ENCODE peak calls at places on chromosomes 12 and 14, in nine cellular contexts. K, W, D, V, M, Z, O, U and F are unnamed samples.

GRCh38 chr14:94401083-94401482 is 12.7 kb upstream of the SERPINA1 start:
- DNase-seq in K (no peak), W (no peak), D (peak; percentile 51), V (peak; percentile 68), M (no peak), Z (no peak), O (no peak), U (no peak), F (no peak)

GRCh38 chr12:127108360-127109215 is 1158.4 kb upstream of the TMEM132C start:
- DNase-seq in K (peak; percentile 75), W (peak; percentile 27), D (peak; percentile 87), V (peak; percentile 42), M (no peak), Z (peak; percentile 66), O (peak; percentile 62), U (peak; percentile 35), F (peak; percentile 80)

GRCh38 chr12:22082190-22082701 is 36.2 kb downstream of the CMAS start:
- DNase-seq in K (peak; percentile 44), W (no peak), D (no peak), V (no peak), M (no peak), Z (no peak), O (no peak), U (no peak), F (peak; percentile 23)

GRCh38 chr12:110179291-110179690 is 55.1 kb downstream of the IFT81 start:
- DNase-seq in K (no peak), W (no peak), D (peak; percentile 50), V (peak; percentile 69), M (no peak), Z (peak; percentile 70), O (no peak), U (no peak), F (no peak)

GRCh38 chr12:109264095-109264942 is 44.8 kb downstream of the FOXN4 start:
- DNase-seq in K (peak; percentile 96), W (peak; percentile 87), D (peak; percentile 87), V (peak; percentile 41), M (no peak), Z (peak; percentile 70), O (peak; percentile 90), U (peak; percentile 77), F (peak; percentile 74)

GRCh38 chr14:31939934-31940333 is 137.2 kb upstream of the ARHGAP5 start:
- DNase-seq in K (no peak), W (no peak), D (no peak), V (no peak), M (no peak), Z (no peak), O (no peak), U (no peak), F (no peak)

GRCh38 chr14:68666206-68666730 is 126.6 kb downstream of the ZFP36L1 start:
- DNase-seq in K (no peak), W (no peak), D (no peak), V (peak; percentile 43), M (no peak), Z (peak; percentile 33), O (no peak), U (no peak), F (no peak)

GRCh38 chr12:107025691-107026090 is 38.7 kb upstream of the MTERF2 start:
- DNase-seq in K (no peak), W (no peak), D (peak; percentile 49), V (no peak), M (no peak), Z (no peak), O (no peak), U (no peak), F (no peak)

GRCh38 chr14:58787601-58788000 is 149.8 kb downstream of the DACT1 start:
- DNase-seq in K (no peak), W (no peak), D (no peak), V (no peak), M (no peak), Z (no peak), O (no peak), U (no peak), F (no peak)

GRCh38 chr14:87131879-87132278 is 861.1 kb downstream of the GALC start:
- DNase-seq in K (no peak), W (no peak), D (peak; percentile 46), V (peak; percentile 74), M (no peak), Z (no peak), O (no peak), U (no peak), F (no peak)

GRCh38 chr14:87149583-87150354 is 843.2 kb downstream of the GALC start:
- DNase-seq in K (peak; percentile 85), W (no peak), D (no peak), V (peak; percentile 77), M (no peak), Z (no peak), O (no peak), U (no peak), F (no peak)

GRCh38 chr12:68495666-68496065 is 115.0 kb upstream of the RAP1B start:
- DNase-seq in K (no peak), W (no peak), D (no peak), V (peak; percentile 69), M (no peak), Z (no peak), O (no peak), U (no peak), F (no peak)

GRCh38 chr14:102087762-102088011 is 843 bp upstream of the HSP90AA1 start:
- DNase-seq in K (no peak), W (no peak), D (no peak), V (no peak), M (no peak), Z (no peak), O (no peak), U (no peak), F (no peak)

GRCh38 chr14:102086346-102086971 is 385 bp downstream of the HSP90AA1 start:
- DNase-seq in K (no peak), W (peak; percentile 71), D (peak; percentile 52), V (peak; percentile 68), M (no peak), Z (peak; percentile 67), O (peak; percentile 73), U (no peak), F (peak; percentile 53)

GRCh38 chr14:102088012-102088792 is 1.4 kb upstream of the HSP90AA1 start:
- DNase-seq in K (peak; percentile 92), W (peak; percentile 67), D (no peak), V (no peak), M (peak; percentile 61), Z (peak; percentile 73), O (no peak), U (no peak), F (peak; percentile 70)

GRCh38 chr14:102085503-102085902 is 1.3 kb downstream of the HSP90AA1 start:
- DNase-seq in K (no peak), W (no peak), D (peak; percentile 15), V (no peak), M (no peak), Z (no peak), O (no peak), U (no peak), F (no peak)

DNA sequence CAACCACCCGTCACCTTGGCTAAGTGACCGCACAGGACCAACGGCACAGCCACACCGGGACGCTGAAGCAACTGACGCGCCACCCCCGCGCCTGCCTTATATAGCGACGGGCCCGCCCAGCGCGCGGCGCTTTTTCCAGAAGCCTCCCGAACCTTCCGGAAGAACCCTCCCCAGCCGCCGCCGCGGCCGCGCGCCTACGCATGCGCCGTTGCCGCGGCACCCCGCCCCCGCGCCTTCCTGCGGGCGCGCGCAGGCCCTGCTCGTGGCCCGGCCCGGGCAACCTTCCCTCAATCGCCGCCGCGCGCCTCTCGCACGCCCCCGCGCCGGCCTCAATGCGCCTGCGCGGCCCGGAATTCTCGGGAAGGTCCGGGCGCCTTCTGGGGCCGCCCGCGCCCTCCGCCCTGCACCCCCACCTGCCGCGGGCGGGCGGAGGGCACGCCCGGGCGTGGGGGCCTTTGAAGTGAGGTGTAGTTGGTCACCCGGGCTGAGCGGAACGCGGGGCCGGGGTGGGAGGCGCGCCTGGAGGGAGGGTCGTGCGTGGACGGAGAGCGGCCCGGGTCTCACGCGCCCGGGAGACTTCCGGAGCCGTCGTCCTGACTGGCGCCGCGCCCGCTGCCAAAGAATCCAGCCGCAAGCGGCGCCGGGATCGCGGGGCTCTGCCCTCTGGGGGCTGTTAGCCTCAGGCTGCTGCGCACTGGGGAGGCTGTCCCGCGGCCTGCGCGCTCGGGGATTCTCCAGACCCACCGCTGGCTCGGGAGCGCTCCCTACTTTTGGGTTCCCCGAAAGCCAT is at the start of gene HSP90AA1:
- DNase-seq in K (peak; percentile 90), W (peak; percentile 97), D (peak; percentile 96), V (peak; percentile 88), M (peak; percentile 86), Z (peak; percentile 96), O (peak; percentile 99), U (peak; percentile 79), F (peak; percentile 93)
- TF ChIP-seq CTCF in K (no peak), W (no peak), D (peak; percentile 16), V (peak; percentile 14), M (no peak), Z (peak; percentile 29), O (peak; percentile 31), U (no peak), F (peak; percentile 31)

DNA sequence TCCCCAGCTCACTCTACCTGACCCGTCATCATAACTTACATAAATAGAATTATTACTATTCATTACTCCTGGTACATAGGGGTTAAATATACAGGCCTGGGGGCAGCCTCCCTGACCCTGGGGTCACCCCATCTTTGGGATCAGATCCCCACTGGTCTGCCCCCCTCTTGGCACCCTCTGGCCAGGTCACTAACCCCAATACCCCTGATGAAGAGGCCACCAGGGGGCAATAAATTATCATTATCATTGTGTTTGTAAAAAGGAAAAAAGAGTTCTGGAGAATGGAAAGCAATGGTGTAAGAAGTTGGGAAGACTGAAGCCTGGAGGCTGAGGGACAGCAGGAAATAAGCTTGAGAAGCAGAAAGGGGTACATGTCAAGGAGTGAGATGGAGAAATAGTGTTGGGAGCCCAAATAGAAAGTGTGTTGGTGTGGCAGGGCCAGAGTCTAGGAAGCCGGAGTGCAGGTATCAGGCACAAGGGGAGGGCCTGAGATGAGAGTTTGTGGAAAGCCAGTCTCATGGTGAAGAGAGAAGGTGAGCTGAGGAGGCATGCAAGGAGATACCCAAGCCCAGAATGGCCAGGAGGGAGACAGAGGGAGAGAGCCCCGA is 6.1 kb upstream of the AAAS start:
- DNase-seq in K (no peak), W (no peak), D (peak; percentile 40), V (no peak), M (no peak), Z (no peak), O (peak; percentile 55), U (no peak), F (no peak)
- TF ChIP-seq CTCF in K (peak; percentile 28), W (peak; percentile 13), D (peak; percentile 68), V (peak; percentile 35), M (peak; percentile 57), Z (peak; percentile 29), O (peak; percentile 61), U (peak; percentile 84), F (no peak)

GRCh38 chr12:52534482-52534881 is 14.3 kb upstream of the KRT5 start:
- DNase-seq in K (no peak), W (no peak), D (peak; percentile 20), V (no peak), M (no peak), Z (no peak), O (no peak), U (no peak), F (no peak)
- TF ChIP-seq CTCF in K (peak; percentile 52), W (no peak), D (peak; percentile 46), V (no peak), M (no peak), Z (no peak), O (no peak), U (no peak), F (no peak)

DNA sequence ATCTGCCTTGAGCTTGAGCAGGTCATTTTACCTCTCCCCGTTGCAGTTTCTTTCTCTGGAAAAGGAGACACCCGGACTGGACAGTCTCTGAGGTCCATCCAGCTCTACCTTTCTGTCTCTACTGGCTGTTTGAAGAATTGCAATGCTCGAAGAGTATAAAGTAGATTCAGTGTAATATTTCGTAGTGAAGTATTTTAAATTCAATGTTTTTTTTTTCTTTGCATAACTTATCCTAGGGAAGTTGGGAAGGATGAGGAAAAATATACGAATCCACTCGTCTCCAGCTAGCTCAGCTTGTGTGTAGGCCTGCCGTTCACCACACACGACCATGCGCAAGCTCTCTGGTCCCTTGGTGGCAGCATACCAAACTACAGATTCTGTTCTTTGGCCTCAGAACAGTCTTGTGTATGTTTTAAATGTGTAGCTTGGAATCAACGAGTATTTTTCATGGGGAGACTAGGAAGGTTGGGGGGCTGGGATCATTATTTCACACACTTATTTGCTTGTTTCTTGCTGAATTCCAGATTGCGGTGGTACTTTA is 307.9 kb downstream of the CACNA1C start:
- DNase-seq in K (no peak), W (no peak), D (peak; percentile 19), V (no peak), M (no peak), Z (peak; percentile 21), O (no peak), U (no peak), F (no peak)
- TF ChIP-seq CTCF in K (peak; percentile 58), W (no peak), D (peak; percentile 40), V (peak; percentile 10), M (no peak), Z (peak; percentile 21), O (peak; percentile 41), U (peak; percentile 15), F (no peak)